ENCODE peak calls at places on chromosomes 13 and 19, in eight cellular contexts. H is neuronal stem cell, U is HCT116, I is thoracic aorta, Z is adrenal gland, D is PC-9, Y is Karpas-422, T is sigmoid colon. G is an unnamed sample.
A peak's percentile ranks its signal among the peaks of the same experiment; 100 is the strongest.

GRCh38 chr19:35446194-35446593 is 1.9 kb upstream of the FFAR2 start:
- DNase-seq in H (no peak), U (no peak), I (no peak), Z (no peak), D (no peak), Y (no peak), T (no peak), G (no peak)

GRCh38 chr19:48975947-48976847 is 11.1 kb downstream of the FTL start:
- DNase-seq in H (no peak), U (no peak), I (no peak), Z (no peak), D (no peak), Y (peak; percentile 88), T (no peak), G (peak; percentile 59)

GRCh38 chr19:14775855-14776254 is 2.5 kb downstream of the ADGRE2 start:
- DNase-seq in H (no peak), U (no peak), I (no peak), Z (no peak), D (no peak), Y (no peak), T (no peak), G (no peak)

GRCh38 chr13:98035373-98035772 is 81.9 kb downstream of the IPO5 start:
- DNase-seq in H (no peak), U (no peak), I (no peak), Z (no peak), D (no peak), Y (no peak), T (no peak), G (no peak)

GRCh38 chr13:35479223-35479536 is 2.7 kb upstream of the MAB21L1 start:
- DNase-seq in H (no peak), U (no peak), I (no peak), Z (no peak), D (no peak), Y (no peak), T (no peak), G (no peak)

GRCh38 chr13:114049026-114049425 is 75.2 kb upstream of the C13orf46 start:
- DNase-seq in H (no peak), U (no peak), I (no peak), Z (no peak), D (no peak), Y (no peak), T (no peak), G (no peak)

GRCh38 chr19:10634881-10635463 is 9.6 kb downstream of the SLC44A2 start:
- DNase-seq in H (no peak), U (no peak), I (no peak), Z (peak; percentile 44), D (no peak), Y (no peak), T (no peak), G (no peak)

GRCh38 chr13:98972627-98973026 is 5.2 kb downstream of the DOCK9 start:
- DNase-seq in H (no peak), U (peak; percentile 78), I (no peak), Z (no peak), D (peak; percentile 72), Y (no peak), T (no peak), G (peak; percentile 75)

GRCh38 chr13:109790951-109791605 is 4.7 kb upstream of the IRS2 start:
- DNase-seq in H (no peak), U (no peak), I (no peak), Z (peak; percentile 47), D (peak; percentile 32), Y (peak; percentile 41), T (no peak), G (peak; percentile 45)

GRCh38 chr19:13056052-13056660 is 46.5 kb downstream of the LYL1 start:
- DNase-seq in H (no peak), U (peak; percentile 64), I (no peak), Z (no peak), D (peak; percentile 77), Y (no peak), T (peak; percentile 89), G (no peak)

GRCh38 chr19:51726049-51726448 is 2.3 kb upstream of the HAS1 start:
- DNase-seq in H (no peak), U (no peak), I (no peak), Z (no peak), D (no peak), Y (no peak), T (peak; percentile 82), G (no peak)

GRCh38 chr13:87131611-87132010 is 539.6 kb upstream of the SLITRK5 start:
- DNase-seq in H (peak; percentile 8), U (no peak), I (no peak), Z (no peak), D (no peak), Y (no peak), T (no peak), G (no peak)

GRCh38 chr19:29680447-29680846 is 15.2 kb downstream of the PLEKHF1 start:
- DNase-seq in H (no peak), U (no peak), I (no peak), Z (no peak), D (no peak), Y (peak; percentile 56), T (no peak), G (no peak)

GRCh38 chr19:44570984-44571684 is 41.7 kb upstream of the CEACAM20 start:
- DNase-seq in H (peak; percentile 70), U (peak; percentile 76), I (peak; percentile 35), Z (peak; percentile 76), D (peak; percentile 67), Y (peak; percentile 86), T (no peak), G (peak; percentile 73)

GRCh38 chr13:50747939-50748338 is 95.6 kb downstream of the DLEU7 start:
- DNase-seq in H (no peak), U (no peak), I (no peak), Z (no peak), D (no peak), Y (no peak), T (no peak), G (no peak)

GRCh38 chr19:57747472-57747807 is 825 bp downstream of the ZNF776 start:
- DNase-seq in H (no peak), U (no peak), I (no peak), Z (no peak), D (no peak), Y (peak; percentile 64), T (no peak), G (no peak)

GRCh38 chr13:44326961-44327360 is 46.7 kb upstream of the SERP2 start:
- DNase-seq in H (no peak), U (no peak), I (no peak), Z (no peak), D (no peak), Y (no peak), T (no peak), G (no peak)

GRCh38 chr13:92547256-92547655 is 679.4 kb upstream of the GPC6 start:
- DNase-seq in H (no peak), U (no peak), I (no peak), Z (no peak), D (no peak), Y (no peak), T (no peak), G (no peak)

GRCh38 chr13:59360916-59361315 is 802.8 kb downstream of the DIAPH3 start:
- DNase-seq in H (no peak), U (no peak), I (no peak), Z (no peak), D (no peak), Y (no peak), T (no peak), G (no peak)

GRCh38 chr19:52227980-52228379 is 38.1 kb downstream of the PPP2R1A start:
- DNase-seq in H (no peak), U (no peak), I (no peak), Z (no peak), D (no peak), Y (no peak), T (no peak), G (no peak)

GRCh38 chr13:100040196-100040595 is 48.7 kb upstream of the PCCA start:
- DNase-seq in H (no peak), U (no peak), I (no peak), Z (no peak), D (no peak), Y (no peak), T (no peak), G (no peak)

GRCh38 chr19:20660473-20660872 is 898 bp downstream of the ZNF626 start:
- DNase-seq in H (no peak), U (no peak), I (no peak), Z (no peak), D (no peak), Y (no peak), T (no peak), G (no peak)

GRCh38 chr19:6235031-6235951 is 44.5 kb downstream of the MLLT1 start:
- DNase-seq in H (no peak), U (no peak), I (no peak), Z (no peak), D (no peak), Y (no peak), T (no peak), G (peak; percentile 18)

DNA sequence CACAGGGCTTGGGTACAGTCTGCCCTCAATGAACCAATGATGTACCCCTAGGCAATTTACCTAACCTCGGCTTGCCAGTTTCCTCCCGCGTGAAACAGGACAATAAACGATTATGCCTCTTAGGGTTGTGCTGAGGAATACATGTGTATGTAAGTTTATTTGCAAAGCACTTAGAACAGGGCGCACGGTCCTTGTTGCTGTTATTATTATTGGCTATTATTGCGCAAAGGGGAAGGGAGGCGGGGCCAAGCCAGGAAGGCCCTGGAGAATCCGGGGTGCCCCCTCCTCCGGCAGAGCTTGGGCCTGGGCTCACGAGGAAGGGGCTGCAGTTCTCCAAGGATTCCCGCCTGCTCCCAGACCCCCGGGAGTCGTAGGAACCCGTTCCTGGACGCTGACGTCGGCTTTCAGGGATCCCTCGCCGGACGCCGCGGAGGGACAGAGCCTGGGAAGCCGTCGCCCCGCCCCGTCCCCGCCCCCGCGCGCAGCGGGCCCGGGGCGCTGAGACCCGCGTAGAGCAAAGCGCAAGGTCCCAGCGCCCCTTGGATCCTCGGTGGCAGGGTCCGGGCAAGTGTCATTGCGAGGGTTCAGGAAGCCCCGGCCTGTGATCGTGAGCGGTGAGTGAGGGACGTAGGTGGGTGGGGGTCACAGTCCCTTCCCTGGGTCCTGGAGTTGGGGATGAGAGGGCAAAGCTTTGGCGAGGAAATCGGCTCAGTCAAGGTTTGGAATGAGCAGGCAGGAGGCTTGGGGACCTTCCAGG is at the start of gene TMEM91:
- DNase-seq in H (no peak), U (no peak), I (no peak), Z (no peak), D (no peak), Y (no peak), T (peak; percentile 76), G (no peak)
- H3K4me1 ChIP-seq in H (no peaks in the 10 kb centered on the region), U (peaks cover 26% of the 10 kb centered on the region), I (peaks cover 22% of the 10 kb centered on the region), Z (peaks cover 23% of the 10 kb centered on the region), D (no peaks in the 10 kb centered on the region), Y (peaks cover 7% of the 10 kb centered on the region), T (peaks cover 34% of the 10 kb centered on the region), G (no peaks in the 10 kb centered on the region)

GRCh38 chr19:4059493-4059880 is 7.2 kb downstream of the ZBTB7A start:
- DNase-seq in H (no peak), U (no peak), I (no peak), Z (no peak), D (no peak), Y (no peak), T (peak; percentile 64), G (no peak)
- H3K4me1 ChIP-seq in H (peaks cover 10% of the 10 kb centered on the region), U (peaks cover 66% of the 10 kb centered on the region), I (peaks cover 67% of the 10 kb centered on the region), Z (peaks cover 70% of the 10 kb centered on the region), D (peaks cover 63% of the 10 kb centered on the region), Y (peaks cover 47% of the 10 kb centered on the region), T (peaks cover 69% of the 10 kb centered on the region), G (peaks cover 47% of the 10 kb centered on the region)

GRCh38 chr13:21671793-21672680 is 1.2 kb downstream of the FGF9 start:
- DNase-seq in H (peak; percentile 20), U (no peak), I (no peak), Z (no peak), D (no peak), Y (no peak), T (no peak), G (no peak)
- H3K4me1 ChIP-seq in H (peaks cover 22% of the 10 kb centered on the region), U (peaks cover 59% of the 10 kb centered on the region), I (peaks cover 46% of the 10 kb centered on the region), Z (peaks cover 41% of the 10 kb centered on the region), D (no peaks in the 10 kb centered on the region), Y (peaks cover 70% of the 10 kb centered on the region), T (peaks cover 70% of the 10 kb centered on the region), G (peaks cover 26% of the 10 kb centered on the region)

GRCh38 chr19:31346184-31346583 is 3.1 kb downstream of the TSHZ3 start:
- DNase-seq in H (no peak), U (no peak), I (no peak), Z (no peak), D (no peak), Y (no peak), T (no peak), G (no peak)
- H3K4me1 ChIP-seq in H (no peaks in the 10 kb centered on the region), U (no peaks in the 10 kb centered on the region), I (peaks cover 16% of the 10 kb centered on the region), Z (peaks cover 24% of the 10 kb centered on the region), D (no peaks in the 10 kb centered on the region), Y (no peaks in the 10 kb centered on the region), T (peaks cover 41% of the 10 kb centered on the region), G (no peaks in the 10 kb centered on the region)